ENCODE peak calls at places on chromosomes 5 and 9, in four cellular contexts. T, K, B and D are unnamed samples. For H3K4me1, the result is how much of the 10 kb centered on the place peaks cover.

GRCh38 chr5:106875591-106876297 is 795.0 kb downstream of the EFNA5 start:
- DNase-seq in T (peak), B (peak), K (peak), D (no peak)

GRCh38 chr5:4640793-4641192 is 499.3 kb upstream of the ADAMTS16 start:
- DNase-seq in K (peak), B (no peak), T (no peak), D (peak)

GRCh38 chr9:74770508-74771261 is 117.0 kb downstream of the TRPM6 start:
- DNase-seq in K (peak), B (peak), T (no peak), D (no peak)

GRCh38 chr9:73131376-73131775 is 20.3 kb upstream of the ANXA1 start:
- DNase-seq in B (no peak), T (no peak), K (no peak), D (no peak)

GRCh38 chr5:39526914-39527477 is 102.2 kb upstream of the DAB2 start:
- DNase-seq in K (peak), T (no peak), B (no peak), D (no peak)

GRCh38 chr5:140966293-140967225 is at the start of gene PCDHAC2:
- DNase-seq in T (no peak), K (peak), B (peak), D (peak)

GRCh38 chr5:55220433-55221185 is 6.5 kb downstream of the MCIDAS start:
- DNase-seq in K (peak), T (no peak), B (peak), D (no peak)

GRCh38 chr9:98702835-98703385 is 5.8 kb downstream of the GABBR2 start:
- DNase-seq in B (no peak), T (no peak), K (no peak), D (no peak)

GRCh38 chr5:14332746-14333145 is 189.6 kb downstream of the TRIO start:
- DNase-seq in B (no peak), K (no peak), T (no peak), D (no peak)

GRCh38 chr9:86424246-86424891 is 70.2 kb upstream of the TUT7 start:
- DNase-seq in K (no peak), B (no peak), T (peak), D (no peak)

GRCh38 chr9:135533093-135533492 is 11.9 kb downstream of the LCN1 start:
- DNase-seq in K (no peak), T (no peak), B (peak), D (no peak)

GRCh38 chr9:70030156-70030555 is 13.5 kb upstream of the MAMDC2 start:
- DNase-seq in B (no peak), T (no peak), K (no peak), D (no peak)

GRCh38 chr5:58259685-58260152 is 200.2 kb downstream of the PLK2 start:
- DNase-seq in B (no peak), T (peak), K (peak), D (peak)

GRCh38 chr5:145510769-145511168 is 324.4 kb downstream of the PRELID2 start:
- DNase-seq in B (no peak), T (no peak), K (no peak), D (no peak)

GRCh38 chr5:60856059-60856458 is 12.0 kb upstream of the ELOVL7 start:
- DNase-seq in T (peak), B (no peak), K (no peak), D (no peak)

GRCh38 chr9:2729003-2729402 is 11.7 kb downstream of the KCNV2 start:
- DNase-seq in T (peak), B (no peak), K (no peak), D (no peak)

GRCh38 chr5:141973871-141974595 is 5.1 kb downstream of the RNF14 start:
- DNase-seq in T (peak), K (no peak), B (no peak), D (no peak)

GRCh38 chr5:127959152-127959764 is 124.3 kb upstream of the SLC12A2 start:
- DNase-seq in B (no peak), T (peak), K (no peak), D (no peak)

GRCh38 chr5:160398806-160399205 is 1.0 kb downstream of the FAM200C start:
- DNase-seq in B (no peak), T (peak), K (no peak), D (no peak)

GRCh38 chr9:16512281-16512680 is 358.2 kb downstream of the BNC2 start:
- DNase-seq in B (no peak), K (no peak), T (no peak), D (no peak)

GRCh38 chr9:122307036-122307435 is 42.4 kb downstream of the MRRF start:
- DNase-seq in K (peak), B (no peak), T (no peak), D (no peak)

DNA sequence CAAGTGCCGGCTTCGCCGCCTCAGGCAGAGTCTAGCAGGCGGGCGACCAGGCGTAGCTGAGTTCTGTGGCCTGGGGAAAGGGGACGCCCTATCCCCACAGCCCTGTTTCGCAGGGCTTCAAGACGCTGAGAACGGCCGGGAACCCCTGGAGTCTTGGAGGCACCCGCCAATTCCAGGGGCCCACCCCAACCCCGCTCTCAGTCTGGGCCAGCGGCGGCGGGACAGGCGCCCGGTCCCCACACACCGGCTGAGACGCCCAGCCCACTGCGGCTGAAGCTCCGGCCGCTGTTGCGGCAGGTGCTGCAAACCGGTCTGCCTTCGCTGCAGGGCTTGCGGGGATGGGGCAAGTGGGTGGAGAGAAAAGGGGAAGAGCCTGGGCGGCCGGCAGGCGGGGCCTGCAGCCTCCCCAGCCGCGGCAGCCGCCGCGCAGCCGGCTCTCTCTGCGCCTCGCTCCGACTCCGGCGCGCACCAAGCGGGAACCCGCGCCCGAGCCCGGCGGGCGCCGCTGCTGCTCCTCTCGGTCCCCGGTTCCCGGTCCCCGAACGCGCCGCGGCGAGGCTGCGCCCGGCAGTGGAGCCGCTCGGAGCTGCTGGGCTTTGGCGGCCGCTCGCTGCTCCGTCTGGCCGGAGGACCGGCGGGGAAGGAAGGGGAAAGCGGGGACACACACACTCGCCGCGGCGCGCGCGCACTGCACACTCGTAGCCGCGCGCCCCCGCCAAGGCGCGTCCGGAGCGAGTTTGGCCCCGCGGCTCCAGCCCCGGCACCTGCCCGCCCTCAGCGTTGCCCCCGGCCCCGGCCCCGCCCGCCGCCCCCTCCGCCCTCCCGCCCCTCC is at the start of gene PIP5K1B:
- DNase-seq in B (peak), T (peak), K (peak), D (peak)
- H4K8ac ChIP-seq in B (peak), T (no peak), K (no peak), D (no peak)

GRCh38 chr5:75331095-75332090 is 5.6 kb upstream of the HMGCR start:
- DNase-seq in T (no peak), B (no peak), K (no peak), D (no peak)
- H2BK5ac ChIP-seq in T (no peak), B (no peak), K (no peak), D (no peak)

DNA sequence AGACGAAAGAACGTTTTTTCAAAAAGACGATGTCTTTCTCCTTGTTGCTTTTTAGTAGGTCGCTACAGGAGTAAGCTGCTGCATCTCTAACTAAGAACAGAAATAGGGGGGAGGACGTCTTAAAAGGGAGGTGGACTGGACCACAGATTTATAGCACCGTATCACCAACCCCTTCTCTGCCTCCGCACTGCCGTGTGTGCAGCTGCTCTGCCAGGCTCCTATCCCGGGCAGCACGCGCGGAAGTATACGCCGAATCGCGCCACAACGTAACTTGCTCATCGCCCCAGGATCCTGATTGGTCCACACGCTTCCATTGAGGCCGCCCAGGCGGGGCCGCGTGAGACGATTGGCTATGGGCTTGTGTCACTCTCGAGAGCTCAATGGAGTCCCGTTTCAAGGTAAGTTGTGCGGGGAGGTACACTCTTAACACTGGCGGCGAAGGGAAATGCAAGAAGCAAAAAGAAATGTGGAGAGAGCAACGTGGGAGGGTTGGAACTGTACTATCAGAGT is at the start of gene ELAVL2:
- DNase-seq in K (peak), T (peak), B (peak), D (peak)
- H3K4me1 ChIP-seq in K (under half), T (under half), B (under half), D (under half)

DNA sequence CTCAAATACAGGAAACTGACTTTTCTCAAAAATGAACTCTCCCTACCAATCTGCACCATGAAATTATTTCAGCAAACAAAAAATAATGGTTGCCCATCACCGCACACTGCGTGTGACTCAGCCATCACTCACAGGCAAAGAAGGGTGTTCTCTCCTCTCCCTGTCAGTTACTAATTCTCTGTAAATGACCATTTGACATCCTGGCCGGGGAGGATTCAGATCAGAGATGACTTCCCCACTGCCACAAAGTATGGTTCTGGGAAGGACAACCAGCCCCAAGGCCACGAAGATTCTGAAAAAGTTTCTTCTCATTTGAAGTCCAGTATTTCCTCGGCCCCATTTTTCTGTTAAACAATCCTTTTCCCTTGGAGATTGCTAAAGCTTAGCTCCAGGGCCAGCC is 199.4 kb downstream of the AUH start:
- DNase-seq in B (no peak), T (peak), K (no peak), D (no peak)
- H4K8ac ChIP-seq in B (no peak), T (peak), K (no peak), D (no peak)